ENCODE peak calls at places on chromosomes 1 and 21, in five cellular contexts. F, V, N, Y and C are unnamed samples.

GRCh38 chr1:9716404-9717192 is 65.1 kb downstream of the PIK3CD start:
- DNase-seq in V (no peak), N (no peak), F (no peak), Y (peak; percentile 57), C (no peak)

GRCh38 chr21:41726970-41727783 is 39.7 kb downstream of the RIPK4 start:
- DNase-seq in Y (no peak), F (no peak), N (no peak), V (peak; percentile 22), C (no peak)

GRCh38 chr1:183209533-183210158 is 23.6 kb downstream of the LAMC2 start:
- DNase-seq in V (peak; percentile 48), N (no peak), F (peak; percentile 28), Y (no peak), C (no peak)

GRCh38 chr1:159900086-159900680 is at the start of gene CFAP45:
- DNase-seq in V (peak; percentile 98), F (no peak), N (peak; percentile 89), Y (no peak), C (no peak)

GRCh38 chr1:165235777-165236285 is 120.7 kb downstream of the LMX1A start:
- DNase-seq in Y (no peak), V (peak; percentile 79), F (no peak), N (no peak), C (no peak)

GRCh38 chr1:165897326-165898303 is 70.2 kb downstream of the UCK2 start:
- DNase-seq in V (no peak), Y (no peak), F (peak; percentile 80), N (no peak), C (no peak)

GRCh38 chr21:46406001-46406400 is 52.7 kb upstream of the DIP2A start:
- DNase-seq in Y (no peak), F (no peak), V (no peak), N (no peak), C (no peak)

GRCh38 chr21:38277501-38278111 is 20.8 kb downstream of the KCNJ15 start:
- DNase-seq in V (no peak), Y (no peak), F (no peak), N (peak; percentile 22), C (no peak)

GRCh38 chr1:176515310-176515709 is 52.3 kb downstream of the PAPPA2 start:
- DNase-seq in N (no peak), V (peak; percentile 37), F (no peak), Y (no peak), C (no peak)

GRCh38 chr1:28132110-28132897 is 43.9 kb upstream of the EYA3 start:
- DNase-seq in F (peak; percentile 21), N (no peak), V (no peak), Y (no peak), C (no peak)

GRCh38 chr1:35925741-35926140 is 5.2 kb upstream of the AGO3 start:
- DNase-seq in V (no peak), F (no peak), N (no peak), Y (no peak), C (no peak)

GRCh38 chr1:220828211-220828553 is 41.5 kb downstream of the MTARC1 start:
- DNase-seq in Y (no peak), N (no peak), V (peak; percentile 37), F (no peak), C (no peak)

GRCh38 chr1:213914351-213914750 is 73.4 kb upstream of the PROX1 start:
- DNase-seq in V (peak; percentile 44), Y (no peak), N (no peak), F (no peak), C (no peak)

GRCh38 chr1:21633992-21634475 is 35.1 kb downstream of the RAP1GAP start:
- DNase-seq in V (no peak), Y (no peak), F (no peak), N (no peak), C (no peak)

GRCh38 chr1:31564606-31564989 is 11.7 kb upstream of the TINAGL1 start:
- DNase-seq in N (no peak), Y (no peak), F (no peak), V (no peak), C (no peak)

GRCh38 chr1:100627018-100627716 is 89.2 kb downstream of the GPR88 start:
- DNase-seq in Y (no peak), N (no peak), F (no peak), V (no peak), C (no peak)

GRCh38 chr1:241536383-241536782 is 4.2 kb downstream of the KMO start:
- DNase-seq in V (no peak), N (no peak), Y (no peak), F (no peak), C (no peak)

GRCh38 chr1:58576727-58577675 is at the start of gene TACSTD2:
- DNase-seq in F (no peak), Y (no peak), V (peak; percentile 85), N (peak; percentile 58), C (peak; percentile 12)

GRCh38 chr21:25297117-25297516 is 310.2 kb downstream of the MRPL39 start:
- DNase-seq in N (no peak), F (no peak), Y (no peak), V (no peak), C (no peak)

GRCh38 chr1:235023197-235024044 is 105.2 kb downstream of the TOMM20 start:
- DNase-seq in N (no peak), V (no peak), Y (no peak), F (no peak), C (no peak)

GRCh38 chr1:1181938-1182410 is 8.3 kb downstream of the TTLL10 start:
- DNase-seq in F (no peak), V (no peak), N (no peak), Y (no peak), C (no peak)

GRCh38 chr1:184513421-184513820 is 126.6 kb downstream of the C1orf21 start:
- DNase-seq in V (peak; percentile 45), F (no peak), N (no peak), Y (no peak), C (no peak)

GRCh38 chr1:70764747-70765146 is 282.9 kb downstream of the PTGER3 start:
- DNase-seq in V (no peak), N (no peak), Y (no peak), F (peak; percentile 50), C (no peak)

GRCh38 chr1:151611288-151611790 is 511 bp upstream of the SNX27 start:
- DNase-seq in V (peak; percentile 52), N (no peak), Y (no peak), F (no peak), C (no peak)

GRCh38 chr1:50605186-50605875 is 182.1 kb upstream of the DMRTA2 start:
- DNase-seq in Y (no peak), N (peak; percentile 34), F (no peak), V (peak; percentile 68), C (no peak)

GRCh38 chr1:209870151-209870831 is 42.5 kb downstream of the UTP25 start:
- DNase-seq in V (no peak), F (no peak), N (no peak), Y (no peak), C (no peak)

GRCh38 chr21:32459972-32460371 is 47.5 kb downstream of the EVA1C start:
- DNase-seq in V (no peak), Y (no peak), N (no peak), F (no peak), C (no peak)

GRCh38 chr21:32467291-32467690 is 54.8 kb downstream of the EVA1C start:
- DNase-seq in N (no peak), F (no peak), Y (no peak), V (peak; percentile 43), C (no peak)

GRCh38 chr21:32463367-32463766 is 50.9 kb downstream of the EVA1C start:
- DNase-seq in V (no peak), F (no peak), Y (no peak), N (no peak), C (no peak)

GRCh38 chr21:32461503-32461902 is 49.0 kb downstream of the EVA1C start:
- DNase-seq in Y (no peak), F (no peak), V (no peak), N (no peak), C (no peak)

GRCh38 chr21:32463889-32464300 is 51.4 kb downstream of the EVA1C start:
- DNase-seq in Y (no peak), V (no peak), F (no peak), N (no peak), C (no peak)
- H3K27ac ChIP-seq in Y (no peak overlapping the region), V (no peak overlapping the region), F (no peak overlapping the region), N (no peak overlapping the region), C (no peak overlapping the region)

GRCh38 chr1:205610781-205611473 is 20.9 kb downstream of the ELK4 start:
- DNase-seq in V (no peak), Y (no peak), N (no peak), F (no peak), C (no peak)
- H3K27ac ChIP-seq in V (no peak overlapping the region), Y (no peak overlapping the region), N (no peak overlapping the region), F (no peak overlapping the region), C (no peak overlapping the region)

DNA sequence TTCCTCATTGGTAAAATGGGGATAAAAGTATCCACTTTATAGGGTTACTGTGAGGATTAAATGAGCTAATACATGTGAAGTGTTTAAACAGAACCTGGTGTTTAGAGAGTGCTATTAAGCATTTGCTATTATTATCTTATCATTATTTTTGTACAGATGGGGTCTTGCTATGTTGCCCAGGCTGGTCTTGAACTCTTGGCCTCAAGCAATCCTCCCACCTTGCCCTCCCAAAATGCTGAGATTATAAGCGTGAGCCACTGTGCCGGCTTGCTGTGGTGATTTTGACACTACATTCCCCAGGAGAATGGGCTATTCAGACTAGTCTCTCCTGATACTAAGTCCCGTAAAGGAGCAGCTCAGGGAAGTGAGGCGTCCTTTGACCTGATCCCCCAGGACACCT is 6.3 kb upstream of the ARHGEF10L start:
- DNase-seq in F (no peak), N (no peak), V (no peak), Y (no peak), C (no peak)
- H3K27ac ChIP-seq in F (no peak overlapping the region), N (no peak overlapping the region), V (no peak overlapping the region), Y (no peak overlapping the region), C (no peak overlapping the region)

DNA sequence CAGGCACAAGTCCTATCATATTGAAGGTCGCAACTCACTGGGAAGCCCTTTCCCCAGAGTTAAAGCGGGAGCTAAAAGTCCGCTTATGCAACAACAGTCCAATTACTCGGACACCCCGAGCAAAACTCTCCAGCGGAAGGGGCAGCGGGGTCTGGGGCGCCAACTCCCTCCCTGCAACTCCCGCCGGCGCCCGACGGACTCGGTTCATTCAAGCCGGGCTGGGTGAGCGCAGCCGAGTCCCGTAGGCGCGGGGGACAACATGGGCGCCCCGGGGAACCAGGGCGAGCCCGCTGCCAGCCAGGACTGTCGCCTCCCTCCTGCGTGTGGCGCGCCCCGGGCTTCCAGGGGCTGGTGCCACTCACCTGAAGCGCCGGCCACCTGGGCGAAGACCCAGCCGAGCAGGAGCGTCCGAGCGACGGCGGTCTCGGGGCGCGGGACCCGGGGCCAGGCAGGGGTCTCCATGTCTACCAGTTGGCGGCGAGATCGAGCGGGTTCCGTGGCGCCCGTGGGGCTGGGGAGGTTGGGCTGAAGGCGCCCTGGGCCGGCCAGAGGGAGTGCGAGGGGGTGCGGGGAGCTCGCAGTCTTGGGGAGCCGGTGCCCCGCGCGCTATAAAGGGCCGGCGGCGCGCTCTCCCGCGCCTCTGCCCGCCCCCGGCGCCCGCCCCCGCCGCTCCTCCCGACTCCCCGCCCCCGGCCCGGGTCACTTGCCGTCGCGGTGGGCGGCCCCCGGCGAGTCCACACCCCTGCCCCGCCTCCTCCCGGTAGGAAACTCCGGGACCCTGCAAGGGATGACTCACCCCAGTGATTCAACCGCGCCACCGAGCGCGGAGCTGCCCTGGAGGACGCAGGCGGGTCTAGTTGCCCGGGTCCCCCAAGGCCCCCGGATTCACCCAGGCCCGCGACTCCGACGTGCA is at the start of gene F3:
- DNase-seq in F (peak; percentile 56), V (peak; percentile 88), Y (no peak), N (peak; percentile 95), C (peak; percentile 87)
- H3K27ac ChIP-seq in F (peak within 1 kb of the TSS; percentile 4), V (peak within 1 kb of the TSS; percentile 56), Y (no peak within 1 kb of the TSS), N (peak within 1 kb of the TSS; percentile 89), C (peak within 1 kb of the TSS; percentile 43)

GRCh38 chr1:19619697-19620384 is 24.3 kb upstream of the NBL1 start:
- DNase-seq in V (no peak), N (peak; percentile 76), F (no peak), Y (no peak), C (no peak)
- H3K27ac ChIP-seq in V (no peak overlapping the region), N (peak overlapping the region; percentile 15), F (no peak overlapping the region), Y (no peak overlapping the region), C (no peak overlapping the region)